ENCODE peak calls at places on chromosomes 4 and X, in five cellular contexts. T is HepG2, A is SK-N-SH, F is sigmoid colon, E is upper lobe of left lung. C is an unnamed sample.

GRCh38 chrX:71996826-71997225 is 86.2 kb downstream of the NHSL2 start:
- DNase-seq in T (no peak), A (no peak), F (peak; percentile 91), E (no peak), C (no peak)

GRCh38 chr4:128660361-128660964 is 149.0 kb upstream of the JADE1 start:
- DNase-seq in T (no peak), A (no peak), F (peak; percentile 84), E (no peak), C (no peak)

GRCh38 chr4:6372649-6373525 is 99.5 kb downstream of the PPP2R2C start:
- DNase-seq in T (peak; percentile 35), A (peak; percentile 83), F (no peak), E (no peak), C (no peak)

GRCh38 chrX:151359931-151360871 is 36.8 kb upstream of the VMA21 start:
- DNase-seq in T (peak; percentile 0), A (peak; percentile 55), F (no peak), E (peak; percentile 30), C (no peak)

GRCh38 chr4:6974138-6974848 is 64.7 kb downstream of the TBC1D14 start:
- DNase-seq in T (peak; percentile 81), A (peak; percentile 87), F (peak; percentile 89), E (peak; percentile 79), C (peak; percentile 95)

GRCh38 chr4:83369825-83370639 is 35.4 kb upstream of the HPSE start:
- DNase-seq in T (peak; percentile 44), A (no peak), F (no peak), E (no peak), C (no peak)

GRCh38 chr4:685681-686218 is 3.2 kb downstream of the SLC49A3 start:
- DNase-seq in T (no peak), A (no peak), F (no peak), E (no peak), C (no peak)

GRCh38 chr4:30854566-30854965 is 134.4 kb downstream of the PCDH7 start:
- DNase-seq in T (no peak), A (no peak), F (no peak), E (no peak), C (no peak)

GRCh38 chr4:181822005-181822375 is 421.2 kb upstream of the TENM3 start:
- DNase-seq in T (no peak), A (peak; percentile 23), F (no peak), E (no peak), C (no peak)

GRCh38 chr4:87555751-87556619 is 26.8 kb upstream of the SPARCL1 start:
- DNase-seq in T (no peak), A (no peak), F (no peak), E (no peak), C (peak; percentile 87)

DNA sequence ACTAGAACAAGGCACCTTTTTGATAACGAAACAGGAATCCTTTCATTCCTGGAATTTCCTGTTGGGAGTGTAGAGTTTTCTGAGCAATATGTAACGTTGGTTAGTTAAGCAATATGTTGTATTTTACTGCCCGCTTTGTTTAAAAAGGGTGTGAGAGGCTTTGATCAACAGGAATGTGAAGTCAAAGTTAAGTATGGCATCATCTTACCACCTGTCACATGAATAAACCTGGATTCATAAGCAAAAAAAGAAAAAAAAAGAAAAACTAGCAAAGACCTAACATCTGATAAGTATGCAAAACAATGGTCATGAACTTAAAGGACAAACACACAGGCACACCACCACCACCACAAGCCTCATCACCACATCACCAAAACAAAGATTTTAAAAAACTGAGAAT is 7.1 kb upstream of the CXCL5 start:
- DNase-seq in T (peak; percentile 92), A (no peak), F (no peak), E (no peak), C (no peak)
- TF ChIP-seq EP300 in T (peak; percentile 54), A (no peak), F (no peak), E (no peak), C (no peak)

DNA sequence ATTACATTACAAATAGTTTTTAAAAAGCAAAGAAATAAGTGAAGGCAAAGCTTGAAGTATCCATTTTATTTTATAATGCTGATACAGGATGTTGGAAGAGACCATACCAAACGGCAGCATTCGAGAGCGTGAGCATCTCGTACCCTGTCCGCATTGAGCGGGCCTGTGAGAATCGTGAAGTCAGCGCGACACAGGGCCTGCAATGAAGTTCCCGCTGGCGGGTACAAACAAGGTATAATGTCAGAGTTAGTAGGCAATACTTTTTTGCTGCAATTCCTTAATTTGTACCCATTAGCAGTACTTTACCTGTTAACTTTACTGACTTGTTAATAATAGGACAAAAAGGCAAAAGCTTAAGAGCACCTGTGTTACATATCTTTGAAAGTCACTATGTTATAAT is 19.0 kb downstream of the HNRNPD start:
- DNase-seq in T (no peak), A (no peak), F (no peak), E (no peak), C (no peak)
- TF ChIP-seq POLR2AphosphoS5 in T (no peak), A (no peak), F (no peak), E (no peak), C (no peak)

DNA sequence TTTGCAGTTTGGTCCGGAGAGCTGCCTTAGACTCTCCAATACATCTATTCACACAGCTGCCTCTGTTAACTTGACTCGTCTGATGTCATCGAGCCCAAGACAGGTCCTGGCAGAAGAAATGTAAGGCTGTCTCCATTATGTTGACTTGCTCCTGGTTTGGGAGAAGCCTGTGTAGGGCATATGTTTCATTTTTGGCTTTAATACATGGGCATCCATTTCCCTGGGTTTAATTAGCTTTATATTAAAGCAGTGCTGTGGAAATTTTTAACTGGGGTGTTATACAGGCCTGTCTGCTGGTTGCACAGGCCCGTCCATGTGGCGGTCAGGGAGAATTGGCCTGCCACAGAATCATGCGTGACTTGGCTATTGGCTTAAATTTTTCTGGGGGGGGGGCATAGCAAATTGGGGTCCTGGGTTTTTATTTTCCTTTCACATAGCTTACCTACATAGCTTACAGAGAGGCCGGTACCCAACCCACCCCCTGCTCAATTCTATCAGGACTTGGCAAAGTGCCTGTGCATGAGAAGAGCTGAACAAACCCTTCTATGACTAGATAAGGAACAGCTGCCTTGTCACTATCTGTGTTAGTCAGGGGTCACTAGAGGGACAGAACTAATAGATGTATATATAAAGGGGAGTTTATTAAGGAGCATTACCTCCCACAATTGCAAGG is 123.5 kb upstream of the WDR1 start:
- DNase-seq in T (no peak), A (no peak), F (no peak), E (no peak), C (peak; percentile 57)
- TF ChIP-seq EP300 in T (no peak), A (no peak), F (no peak), E (no peak), C (no peak)

GRCh38 chr4:169859366-169860216 is 101.8 kb upstream of the HPF1 start:
- DNase-seq in T (no peak), A (no peak), F (no peak), E (no peak), C (no peak)

DNA sequence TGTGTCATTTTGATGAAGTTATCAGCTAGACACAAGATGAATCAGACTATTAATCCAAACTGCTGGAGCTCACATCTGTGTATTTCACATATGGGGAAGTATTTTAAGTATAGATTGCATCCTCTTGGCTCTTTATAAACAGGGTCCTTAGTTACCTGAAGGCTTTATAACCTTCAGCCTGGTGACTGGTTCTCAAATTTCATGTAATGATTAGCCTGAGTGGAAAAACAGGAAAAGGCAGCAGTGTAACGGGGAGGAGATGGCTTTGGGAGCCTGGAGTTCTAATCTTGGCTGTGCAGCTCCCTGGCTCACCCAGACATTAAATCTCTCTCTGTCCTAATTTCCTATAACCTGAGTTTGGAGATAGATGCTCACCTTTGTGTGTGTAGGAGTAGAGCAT is 103.8 kb upstream of the HPF1 start:
- DNase-seq in T (no peak), A (no peak), F (no peak), E (no peak), C (no peak)
- TF ChIP-seq POLR2AphosphoS5 in T (no peak), A (no peak), F (no peak), E (no peak), C (no peak)

GRCh38 chr4:16413794-16414555 is 187.7 kb upstream of the TAPT1 start:
- DNase-seq in T (no peak), A (no peak), F (no peak), E (no peak), C (no peak)

GRCh38 chr4:16415751-16416150 is 189.5 kb upstream of the TAPT1 start:
- DNase-seq in T (no peak), A (no peak), F (no peak), E (no peak), C (no peak)

GRCh38 chr4:16417198-16417597 is 190.9 kb upstream of the TAPT1 start:
- DNase-seq in T (no peak), A (no peak), F (no peak), E (no peak), C (no peak)

DNA sequence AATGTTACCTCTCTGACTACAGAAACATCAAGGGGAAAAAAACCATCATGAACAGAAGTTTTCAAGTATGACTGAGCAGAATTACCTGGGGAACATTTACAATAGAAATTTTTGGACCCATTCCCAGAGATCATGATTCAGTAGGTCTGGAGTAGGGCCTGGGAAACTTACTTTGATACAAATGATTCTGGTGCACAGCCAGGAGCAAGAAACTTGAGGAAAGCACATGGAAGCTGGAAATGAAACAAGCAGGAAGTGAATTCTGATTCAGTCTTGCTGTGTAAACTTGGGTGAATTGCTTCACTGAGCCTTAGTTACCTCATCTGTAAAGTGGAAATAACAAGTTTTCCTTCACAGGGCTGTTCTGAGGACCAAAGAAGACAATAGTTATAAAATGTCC is 192.5 kb upstream of the TAPT1 start:
- DNase-seq in T (no peak), A (no peak), F (no peak), E (no peak), C (no peak)
- TF ChIP-seq EP300 in T (no peak), A (no peak), F (no peak), E (no peak), C (no peak)

GRCh38 chrX:47584714-47585113 is 2.5 kb downstream of the TIMP1 start:
- DNase-seq in T (no peak), A (no peak), F (no peak), E (no peak), C (no peak)

GRCh38 chrX:47583240-47583861 is 1.1 kb downstream of the TIMP1 start:
- DNase-seq in T (no peak), A (no peak), F (no peak), E (no peak), C (peak; percentile 10)

GRCh38 chrX:47585273-47585672 is 3.0 kb downstream of the TIMP1 start:
- DNase-seq in T (no peak), A (no peak), F (no peak), E (no peak), C (no peak)

GRCh38 chrX:47579537-47579936 is 2.7 kb upstream of the TIMP1 start:
- DNase-seq in T (no peak), A (no peak), F (no peak), E (peak; percentile 67), C (peak; percentile 90)

GRCh38 chrX:47581731-47582647 is at the start of gene TIMP1:
- DNase-seq in T (peak; percentile 63), A (peak; percentile 86), F (peak; percentile 97), E (peak; percentile 88), C (peak; percentile 96)
- TF ChIP-seq POLR2AphosphoS5 in T (no peak), A (peak; percentile 43), F (peak; percentile 75), E (peak; percentile 79), C (peak; percentile 73)

DNA sequence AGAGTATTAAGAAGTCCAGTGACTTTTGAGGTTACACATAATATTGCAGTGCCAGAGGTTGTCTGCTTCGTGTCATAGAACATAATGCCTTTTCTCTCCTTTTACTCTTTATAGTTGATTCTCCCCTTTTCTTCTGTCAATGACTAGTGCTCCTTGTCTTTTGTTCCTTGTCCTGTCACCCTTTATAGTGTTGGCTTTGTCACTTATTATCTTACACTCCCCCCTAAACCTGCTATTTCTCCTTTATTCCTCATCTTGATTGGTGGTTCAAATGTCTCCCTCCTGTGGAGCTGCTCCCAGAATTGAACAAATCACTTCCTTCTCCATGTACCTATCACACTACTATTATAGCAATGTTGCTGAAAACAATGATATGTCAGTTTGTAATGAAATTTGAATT is 856.6 kb upstream of the GRID2 start:
- DNase-seq in T (no peak), A (no peak), F (no peak), E (no peak), C (no peak)
- TF ChIP-seq EP300 in T (no peak), A (no peak), F (no peak), E (no peak), C (no peak)

GRCh38 chr4:185504098-185505047 is 30.9 kb downstream of the PDLIM3 start:
- DNase-seq in T (peak; percentile 95), A (no peak), F (peak; percentile 93), E (peak; percentile 39), C (no peak)
- TF ChIP-seq POLR2AphosphoS5 in T (no peak), A (no peak), F (peak; percentile 78), E (peak; percentile 85), C (peak; percentile 87)